ENCODE peak calls at places on chromosome 10, in four cellular contexts. N is GM12878, U is K562, R is HepG2. I is an unnamed sample.

GRCh38 chr10:19874791-19875190 is 58.6 kb downstream of the PLXDC2 start:
- DNase-seq in U (no peak), N (no peak), R (no peak), I (no peak)

GRCh38 chr10:70742537-70743429 is 42.4 kb downstream of the TBATA start:
- DNase-seq in U (peak; percentile 62), R (peak; percentile 57), N (no peak), I (no peak)

GRCh38 chr10:5941579-5941978 is 35.8 kb downstream of the IL15RA start:
- DNase-seq in U (no peak), R (no peak), N (no peak), I (no peak)

GRCh38 chr10:85646312-85646711 is 720.3 kb downstream of the GRID1 start:
- DNase-seq in R (no peak), N (no peak), U (no peak), I (no peak)

GRCh38 chr10:114856544-114857287 is 35.1 kb downstream of the FHIP2A start:
- DNase-seq in N (no peak), U (no peak), R (no peak), I (no peak)

GRCh38 chr10:93032809-93033137 is 27.8 kb upstream of the CYP26C1 start:
- DNase-seq in N (no peak), R (peak; percentile 64), U (no peak), I (no peak)

GRCh38 chr10:69348824-69349541 is 67.7 kb downstream of the TACR2 start:
- DNase-seq in N (no peak), U (no peak), R (no peak), I (peak; percentile 64)

GRCh38 chr10:86313621-86314041 is 53.0 kb downstream of the GRID1 start:
- DNase-seq in R (no peak), N (no peak), U (no peak), I (no peak)

GRCh38 chr10:110631934-110632333 is 12.2 kb upstream of the RBM20 start:
- DNase-seq in N (no peak), R (no peak), U (no peak), I (no peak)

GRCh38 chr10:76242956-76243355 is 811.5 kb downstream of the LRMDA start:
- DNase-seq in N (no peak), R (no peak), U (no peak), I (no peak)

GRCh38 chr10:75487087-75487784 is 55.8 kb downstream of the LRMDA start:
- DNase-seq in R (no peak), U (no peak), N (peak; percentile 19), I (no peak)

GRCh38 chr10:78210548-78210947 is 176.9 kb downstream of the RPS24 start:
- DNase-seq in U (no peak), R (no peak), N (no peak), I (no peak)

GRCh38 chr10:52729259-52730104 is 43.1 kb downstream of the MBL2 start:
- DNase-seq in R (peak; percentile 12), N (no peak), U (no peak), I (peak; percentile 56)

GRCh38 chr10:77795426-77796055 is 131.0 kb downstream of the DLG5 start:
- DNase-seq in U (no peak), N (no peak), R (no peak), I (no peak)

GRCh38 chr10:129035052-129035805 is 431.8 kb upstream of the MGMT start:
- DNase-seq in R (no peak), U (no peak), N (no peak), I (no peak)

GRCh38 chr10:35916791-35917190 is 274.7 kb upstream of the FZD8 start:
- DNase-seq in R (no peak), U (no peak), N (no peak), I (no peak)

GRCh38 chr10:51700228-51700835 is 937 bp upstream of the CSTF2T start:
- DNase-seq in R (no peak), U (peak; percentile 14), N (no peak), I (no peak)

GRCh38 chr10:7121154-7121797 is 289.6 kb downstream of the SFMBT2 start:
- DNase-seq in U (peak; percentile 75), N (no peak), R (peak; percentile 27), I (peak; percentile 77)

GRCh38 chr10:99532687-99533495 is at the start of gene NKX2-3:
- DNase-seq in N (no peak), R (no peak), U (peak; percentile 57), I (peak; percentile 84)

GRCh38 chr10:13223241-13223640 is 10.9 kb downstream of the UCMA start:
- DNase-seq in N (no peak), U (no peak), R (no peak), I (no peak)

GRCh38 chr10:60495357-60495756 is 105.7 kb upstream of the ANK3 start:
- DNase-seq in R (no peak), U (no peak), N (no peak), I (no peak)

GRCh38 chr10:91885362-91886079 is 23.8 kb downstream of the FGFBP3 start:
- DNase-seq in R (no peak), U (no peak), N (no peak), I (no peak)

GRCh38 chr10:97361050-97361901 is 26.7 kb upstream of the FRAT2 start:
- DNase-seq in R (no peak), N (no peak), U (no peak), I (no peak)

GRCh38 chr10:123807444-123808035 is 84.1 kb downstream of the CPXM2 start:
- DNase-seq in R (no peak), N (no peak), U (no peak), I (no peak)

GRCh38 chr10:103884681-103885139 is 29.3 kb upstream of the SH3PXD2A start:
- DNase-seq in N (no peak), R (peak; percentile 53), U (peak; percentile 54), I (peak; percentile 68)

GRCh38 chr10:131586958-131587357 is 275.4 kb upstream of the TCERG1L start:
- DNase-seq in N (no peak), R (no peak), U (no peak), I (no peak)

GRCh38 chr10:27741173-27742091 is 4.2 kb downstream of the MKX start:
- DNase-seq in R (no peak), U (no peak), N (no peak), I (peak; percentile 12)

GRCh38 chr10:27742195-27742925 is 3.3 kb downstream of the MKX start:
- DNase-seq in U (peak; percentile 78), N (peak; percentile 38), R (peak; percentile 41), I (peak; percentile 52)

GRCh38 chr10:27743736-27744477 is 1.7 kb downstream of the MKX start:
- DNase-seq in R (no peak), U (no peak), N (no peak), I (peak; percentile 24)

GRCh38 chr10:27744478-27745379 is 890 bp downstream of the MKX start:
- DNase-seq in N (no peak), U (no peak), R (no peak), I (peak; percentile 21)

DNA sequence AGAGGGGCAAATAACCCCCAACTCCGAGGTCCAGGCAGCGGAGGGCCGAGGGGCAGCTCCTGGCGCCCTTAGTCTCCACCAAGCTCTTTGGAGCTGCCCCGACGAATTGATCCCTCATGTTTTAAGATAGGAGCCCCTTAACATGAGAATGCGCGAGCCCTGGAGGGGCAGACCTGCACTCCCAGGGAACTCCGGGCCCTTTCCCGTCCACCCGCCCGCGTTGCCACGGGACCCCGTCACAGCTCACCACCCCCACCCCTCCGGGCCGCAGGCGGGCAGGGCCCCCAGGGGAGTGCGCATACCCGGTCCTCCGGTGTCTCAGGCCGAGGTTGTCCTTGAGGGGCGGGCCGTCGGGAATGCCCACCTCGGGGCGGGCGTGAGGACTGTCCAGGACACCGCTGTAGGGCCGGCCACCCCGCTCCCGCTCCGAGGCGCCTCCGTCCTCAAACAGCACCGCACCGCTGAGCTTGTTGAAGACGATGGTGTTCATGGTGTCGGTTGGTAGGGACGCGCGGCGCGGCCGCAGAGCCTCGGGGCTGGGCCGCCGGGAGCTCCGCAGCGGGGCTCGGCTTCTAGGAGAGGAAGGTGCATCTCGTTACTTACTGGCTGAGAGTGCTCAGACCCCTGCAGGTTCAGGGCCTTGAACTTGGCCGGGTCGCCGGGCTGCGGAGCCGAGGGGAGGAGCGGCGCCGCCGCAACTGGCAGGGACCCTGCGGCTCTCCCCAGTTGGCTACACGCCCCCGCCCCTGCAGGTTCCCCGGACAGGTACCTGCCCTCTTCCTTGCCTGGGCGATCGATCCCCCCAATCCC is 2.5 kb downstream of the MKX start:
- DNase-seq in R (no peak), N (no peak), U (no peak), I (peak; percentile 28)
- TF ChIP-seq FOXM1 in R (no peak), N (no peak), U (no peak), I (no peak)

GRCh38 chr10:122407375-122408125 is 33.0 kb downstream of the PLEKHA1 start:
- DNase-seq in R (no peak), U (no peak), N (no peak), I (no peak)

GRCh38 chr10:122404576-122404975 is 30.1 kb downstream of the PLEKHA1 start:
- DNase-seq in U (no peak), N (no peak), R (no peak), I (no peak)

DNA sequence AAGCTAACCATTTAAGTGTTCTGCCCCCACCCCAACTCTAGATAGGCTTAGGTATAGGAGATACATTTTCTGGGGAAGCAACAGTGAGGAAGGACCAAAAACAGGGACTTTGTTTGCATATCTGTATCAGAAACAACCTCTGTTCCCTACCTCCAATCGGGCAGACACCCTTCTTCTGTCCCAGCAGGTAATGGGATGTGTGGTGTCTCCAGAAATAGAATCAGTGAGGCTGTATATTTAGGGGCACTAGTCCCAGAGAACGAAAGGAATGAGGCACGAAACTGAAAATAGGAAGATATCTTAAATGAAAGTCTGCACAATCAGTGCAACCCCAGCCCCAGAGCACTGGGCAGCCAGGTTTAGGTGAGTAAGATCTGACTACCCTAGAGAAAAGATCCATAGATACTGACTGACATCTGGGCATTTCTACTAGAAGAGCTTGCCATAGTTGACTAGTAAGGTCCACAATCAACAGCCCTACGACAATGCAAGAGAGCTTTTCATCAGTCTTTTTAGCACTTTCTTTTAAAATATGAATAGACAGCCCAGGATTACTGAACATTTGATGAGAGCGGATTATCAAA is 28.1 kb downstream of the PLEKHA1 start:
- DNase-seq in U (no peak), N (no peak), R (no peak), I (no peak)
- H3K4me2 ChIP-seq in U (no peak overlapping the region), N (no peak overlapping the region), R (no peak overlapping the region), I (no peak overlapping the region)

DNA sequence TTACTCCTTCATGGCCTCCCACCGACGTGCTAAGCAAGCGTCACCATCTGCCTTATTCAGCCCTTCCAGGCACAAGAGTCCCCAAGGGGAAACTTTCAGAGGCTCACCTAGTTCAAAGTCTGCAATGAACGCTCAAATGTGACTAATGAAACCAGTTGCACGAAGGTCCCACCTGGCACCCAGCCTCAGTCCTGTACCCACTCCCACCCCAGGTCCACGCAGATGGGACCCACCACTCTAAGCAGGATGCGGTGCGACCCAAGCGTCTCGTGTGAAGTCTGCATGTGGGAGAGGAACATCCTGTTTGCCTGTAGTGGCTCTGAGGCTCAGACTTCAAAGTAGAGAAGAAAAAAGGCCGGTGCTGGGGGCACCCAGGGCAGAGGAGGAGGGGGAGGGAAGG is 40.3 kb downstream of the RGS10 start:
- DNase-seq in N (no peak), U (no peak), R (no peak), I (no peak)
- H3K4me3 ChIP-seq in N (no peak overlapping the region), U (no peak overlapping the region), R (no peak overlapping the region), I (no peak overlapping the region)

GRCh38 chr10:116891208-116891607 is 41.9 kb downstream of the ENO4 start:
- DNase-seq in R (no peak), U (no peak), N (no peak), I (peak; percentile 74)
- TF ChIP-seq FOXM1 in R (no peak), U (no peak), N (no peak), I (peak; percentile 90)

I was measured in SK-N-SH.